ENCODE peak calls at places on chromosomes 4 and X, in nine cellular contexts. N is pancreas, F is aorta, P is epithelial cell of prostate, O is lower lobe of right lung, T is tibial nerve, B is stomach, V is neural progenitor cell, D is spleen. S is an unnamed sample.

GRCh38 chr4:82989567-82990429 is 20.8 kb downstream of the LIN54 start:
- DNase-seq in B (no peak), O (no peak), D (no peak), F (no peak), T (no peak), V (no peak), P (no peak), N (no peak), S (no peak)

GRCh38 chr4:7157666-7158065 is 34.7 kb upstream of the SORCS2 start:
- DNase-seq in F (no peak), P (no peak), N (no peak), O (no peak), T (no peak), B (no peak), D (peak), V (no peak), S (no peak)

GRCh38 chr4:7066006-7066405 is 1.9 kb downstream of the GRPEL1 start:
- DNase-seq in N (no peak), D (no peak), T (no peak), P (no peak), O (no peak), B (no peak), F (no peak), V (no peak), S (no peak)

GRCh38 chrX:45261005-45261404 is 60.3 kb upstream of the DIPK2B start:
- DNase-seq in T (no peak), D (no peak), F (no peak), B (no peak), O (no peak), N (no peak), P (no peak), V (no peak), S (no peak)

GRCh38 chr4:21205821-21206531 is 505.7 kb downstream of the PACRGL start:
- DNase-seq in O (no peak), B (no peak), T (no peak), D (no peak), N (no peak), V (peak), F (no peak), P (no peak), S (no peak)

GRCh38 chr4:147772459-147772969 is 40.6 kb downstream of the ARHGAP10 start:
- DNase-seq in V (no peak), O (no peak), P (no peak), B (no peak), F (no peak), D (no peak), T (no peak), N (no peak), S (no peak)

GRCh38 chrX:149570668-149571067 is 16.6 kb downstream of the MAGEA9B start:
- DNase-seq in T (no peak), F (no peak), O (no peak), V (no peak), D (no peak), B (no peak), P (peak), N (no peak), S (no peak)

GRCh38 chrX:134792077-134792476 is 133.8 kb upstream of the PLAC1 start:
- DNase-seq in F (no peak), N (no peak), V (no peak), B (no peak), O (no peak), T (no peak), D (no peak), P (no peak), S (no peak)

GRCh38 chr4:63348735-63349673 is 1060.2 kb downstream of the TECRL start:
- DNase-seq in D (peak), B (no peak), T (no peak), O (peak), V (no peak), N (peak), F (peak), P (no peak), S (no peak)

GRCh38 chrX:23003121-23003520 is 3.4 kb downstream of the DDX53 start:
- DNase-seq in T (no peak), P (no peak), V (no peak), F (no peak), N (no peak), O (no peak), D (no peak), B (no peak), S (no peak)
- H3K27ac ChIP-seq in T (no peak), P (no peak), V (no peak), F (no peak), N (no peak), O (no peak), D (no peak), B (no peak), S (no peak)

GRCh38 chr4:128601992-128602695 is 207.4 kb upstream of the JADE1 start:
- DNase-seq in N (peak), V (no peak), B (no peak), P (no peak), D (no peak), F (no peak), O (no peak), T (no peak), S (no peak)
- H3K27ac ChIP-seq in N (peak), V (no peak), B (peak), P (peak), D (no peak), F (no peak), O (no peak), T (no peak), S (no peak)

DNA sequence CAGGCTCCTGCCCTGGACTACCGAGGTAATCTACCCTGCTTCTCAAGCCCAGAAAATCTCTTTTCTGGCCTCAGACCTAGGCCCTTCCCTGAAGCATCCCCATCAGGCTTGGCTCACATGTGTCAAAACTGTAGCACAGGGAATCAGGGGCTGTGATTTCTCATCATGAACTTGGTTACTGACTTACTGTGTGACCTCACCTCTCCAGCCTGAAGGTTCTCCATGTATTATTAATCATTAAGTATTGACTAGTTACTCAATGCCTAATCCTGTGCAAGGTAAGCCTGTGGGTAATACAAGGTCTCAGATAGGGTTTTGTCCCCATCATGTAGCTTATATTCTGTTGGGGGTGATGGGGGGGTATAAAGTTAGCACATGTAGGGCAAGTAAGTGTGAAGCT is 6.8 kb downstream of the SRPX2 start:
- DNase-seq in D (no peak), O (no peak), V (no peak), F (no peak), N (no peak), B (no peak), T (no peak), P (no peak), S (no peak)
- H3K27ac ChIP-seq in D (peak), O (peak), V (no peak), F (no peak), N (peak), B (peak), T (peak), P (no peak), S (no peak)

DNA sequence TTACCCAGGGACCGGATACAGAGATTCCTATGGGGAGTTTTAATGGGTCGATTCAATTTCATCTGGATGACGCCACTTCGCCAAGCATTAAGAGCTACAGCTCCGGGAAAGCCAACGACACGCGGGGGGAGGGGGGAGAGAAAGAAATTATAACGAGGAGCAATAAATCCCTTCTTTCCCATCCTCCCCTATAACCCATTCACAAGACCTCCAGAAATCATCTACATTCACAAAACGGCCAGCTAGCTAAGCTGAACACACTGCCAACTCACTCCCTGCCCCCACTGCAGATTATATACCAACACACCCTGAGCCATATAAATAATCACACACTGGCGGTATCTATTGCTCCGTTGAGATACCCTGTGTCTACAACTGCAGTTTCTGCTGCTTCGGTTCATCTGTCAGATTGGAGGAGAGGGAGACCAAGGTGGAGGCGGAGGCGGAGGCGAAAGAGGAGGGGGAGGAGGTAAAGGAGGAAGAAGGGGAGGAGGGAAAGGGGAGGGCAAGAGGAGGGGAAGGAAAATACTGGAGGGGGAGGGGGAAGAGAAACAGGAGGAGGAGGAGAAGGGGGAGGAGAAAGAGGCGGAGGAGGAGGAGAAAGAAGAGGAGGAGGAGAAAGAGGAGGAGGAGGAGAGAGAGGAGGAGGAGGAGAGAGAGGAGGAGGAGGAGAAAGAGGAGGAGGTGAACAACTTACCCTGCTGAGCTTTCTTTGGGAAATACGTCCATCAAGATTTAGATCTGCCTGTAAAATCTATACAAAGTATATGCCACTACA is 113.9 kb upstream of the VAMP7 start:
- DNase-seq in P (no peak), O (peak), N (no peak), D (no peak), B (peak), T (peak), V (peak), F (peak), S (no peak)
- H3K27ac ChIP-seq in P (peak), O (no peak), N (no peak), D (peak), B (peak), T (no peak), V (no peak), F (no peak), S (peak)

DNA sequence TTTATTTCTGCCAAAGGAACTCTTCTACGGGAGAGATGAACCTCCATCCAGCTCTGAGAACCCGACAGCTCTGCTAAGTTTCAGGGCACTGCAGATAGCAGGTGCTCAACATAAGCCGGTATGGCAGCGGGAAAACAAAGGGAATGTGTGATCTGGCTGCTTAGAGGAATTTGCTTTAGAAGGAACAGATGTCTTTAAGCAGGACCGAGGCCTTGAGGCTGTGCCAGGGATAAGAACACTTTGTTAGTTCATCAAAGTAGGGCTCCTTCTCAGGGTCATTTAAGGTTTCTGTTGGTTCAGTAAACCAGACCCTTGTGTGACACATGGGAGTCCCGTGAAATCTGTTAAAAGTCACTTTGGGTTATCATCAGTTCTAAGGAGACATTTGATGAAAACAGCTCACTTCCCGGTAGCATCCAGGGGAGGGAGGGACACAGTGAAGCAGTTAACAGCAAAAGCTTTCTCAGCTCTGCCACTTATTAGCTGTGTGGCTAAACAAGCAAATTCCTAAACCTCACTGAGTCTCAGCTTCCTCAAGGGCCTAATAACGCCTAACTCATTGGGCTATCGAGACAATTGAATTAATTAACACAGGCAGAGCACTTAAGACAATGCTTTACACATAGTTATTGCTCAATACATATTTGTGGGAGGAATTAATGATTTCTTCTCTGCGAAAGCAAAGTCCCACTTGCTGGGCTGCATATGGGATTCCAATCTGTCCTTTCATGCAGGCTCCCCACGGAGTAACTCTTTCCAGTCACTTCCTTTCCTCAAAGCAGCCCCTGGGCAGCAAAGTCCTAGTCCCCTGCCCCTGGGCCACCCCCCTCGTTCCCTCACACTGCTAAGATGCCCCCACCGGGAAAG is 2.9 kb upstream of the FTSJ1 start:
- DNase-seq in D (no peak), T (no peak), O (no peak), N (no peak), F (no peak), B (no peak), P (no peak), V (peak), S (no peak)
- H3K27ac ChIP-seq in D (no peak), T (no peak), O (no peak), N (peak), F (no peak), B (no peak), P (no peak), V (peak), S (no peak)

DNA sequence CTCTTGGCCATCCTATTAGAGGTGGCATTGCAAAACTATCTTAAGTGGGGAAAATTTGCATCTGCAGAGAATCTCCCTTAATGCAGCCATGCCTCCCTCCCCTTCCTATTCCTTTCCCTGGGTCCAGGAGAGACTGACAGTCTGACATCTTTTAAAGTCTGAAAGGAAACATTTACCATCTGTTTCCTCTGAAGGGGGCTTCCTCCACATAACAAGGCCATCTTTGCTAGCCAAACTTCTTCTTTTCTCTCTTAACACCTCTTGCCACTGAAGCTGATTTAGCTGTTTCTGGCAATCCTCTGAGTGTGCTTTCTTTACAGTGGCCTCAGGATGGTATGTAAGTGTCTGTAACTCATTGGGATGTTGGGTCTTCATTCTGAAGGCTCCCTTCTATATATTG is 34.6 kb upstream of the AADAT start:
- DNase-seq in O (no peak), T (no peak), F (no peak), P (no peak), D (no peak), N (no peak), B (no peak), V (no peak), S (no peak)
- H3K27ac ChIP-seq in O (no peak), T (no peak), F (no peak), P (no peak), D (no peak), N (no peak), B (no peak), V (no peak), S (no peak)

GRCh38 chr4:119184128-119184527 is 28.4 kb upstream of the USP53 start:
- DNase-seq in P (peak), F (no peak), T (no peak), D (no peak), N (no peak), V (no peak), B (no peak), O (no peak), S (no peak)
- H3K27ac ChIP-seq in P (no peak), F (no peak), T (no peak), D (no peak), N (no peak), V (no peak), B (no peak), O (no peak), S (no peak)

GRCh38 chr4:14865804-14866203 is 136.5 kb upstream of the CPEB2 start:
- DNase-seq in O (no peak), N (no peak), D (no peak), T (no peak), V (no peak), F (no peak), P (no peak), B (no peak), S (no peak)
- H3K27ac ChIP-seq in O (no peak), N (no peak), D (no peak), T (no peak), V (no peak), F (no peak), P (no peak), B (no peak), S (peak)

GRCh38 chr4:37442062-37442323 is 197.4 kb downstream of the NWD2 start:
- DNase-seq in T (no peak), F (no peak), D (no peak), V (no peak), O (no peak), B (no peak), P (no peak), N (no peak), S (no peak)
- H3K27ac ChIP-seq in T (no peak), F (no peak), D (no peak), V (no peak), O (no peak), B (no peak), P (peak), N (no peak), S (no peak)

DNA sequence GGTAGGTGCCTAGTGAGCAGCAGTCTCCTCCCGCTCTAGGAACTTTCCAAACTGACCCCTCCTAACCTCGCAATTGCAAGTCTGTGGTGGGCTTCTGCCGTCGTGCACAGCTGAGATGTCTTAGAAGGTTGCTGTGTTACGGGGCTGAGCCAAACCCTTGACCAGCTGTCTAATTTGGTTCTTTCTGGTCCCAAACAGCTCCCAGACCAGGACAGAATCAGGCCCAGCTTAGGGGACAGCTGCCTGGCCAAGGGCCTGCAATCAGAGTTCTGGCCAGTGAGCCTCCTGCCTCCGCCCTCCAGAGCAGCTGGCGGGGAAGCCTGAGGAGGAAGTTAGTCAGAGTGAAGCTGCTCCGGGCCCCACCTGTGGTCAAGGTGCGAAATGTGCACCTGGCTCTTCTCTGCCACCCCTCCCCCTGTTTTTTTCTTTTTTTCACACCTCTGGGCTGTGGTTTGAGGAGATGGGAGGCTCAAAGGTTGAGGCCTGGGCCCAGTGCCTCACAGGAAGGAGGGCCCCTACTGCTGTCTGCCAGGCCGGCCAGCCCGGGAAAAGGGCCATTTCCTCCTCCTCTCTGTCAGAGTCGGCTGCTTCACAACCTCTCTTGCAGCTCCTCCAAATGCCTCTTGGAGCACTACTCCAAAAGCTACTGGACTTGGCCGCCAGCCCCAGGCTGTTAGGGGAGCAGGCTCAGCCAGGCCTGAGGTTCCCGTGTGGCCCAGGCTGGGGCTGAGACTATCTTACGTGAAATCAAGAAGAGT is 4.2 kb upstream of the CXCR3 start:
- DNase-seq in T (peak), F (peak), D (peak), N (peak), P (no peak), O (peak), B (peak), V (peak), S (peak)
- H3K27ac ChIP-seq in T (peak), F (peak), D (peak), N (peak), P (no peak), O (peak), B (peak), V (no peak), S (peak)